ENCODE peak calls at places on chromosomes 3 and 15, in four cellular contexts. K, O, U and J are unnamed samples.

GRCh38 chr3:181212271-181212670 is 222.7 kb upstream of the DNAJC19 start:
- DNase-seq in K (no peak), O (no peak), U (no peak), J (no peak)

GRCh38 chr15:88918738-88919137 is 5.6 kb upstream of the MFGE8 start:
- DNase-seq in K (no peak), O (peak), U (peak), J (no peak)

GRCh38 chr15:40040293-40040635 is 1.3 kb upstream of the SRP14 start:
- DNase-seq in K (no peak), O (no peak), U (no peak), J (peak)

GRCh38 chr3:112611813-112612515 is 29.0 kb downstream of the CCDC80 start:
- DNase-seq in K (no peak), O (no peak), U (no peak), J (no peak)

GRCh38 chr15:77027697-77028450 is 32.9 kb downstream of the PSTPIP1 start:
- DNase-seq in K (peak), O (no peak), U (no peak), J (peak)

GRCh38 chr3:129068291-129068886 is 7.8 kb downstream of the GP9 start:
- DNase-seq in K (no peak), O (no peak), U (no peak), J (no peak)

GRCh38 chr3:13470894-13471574 is 9.1 kb upstream of the HDAC11 start:
- DNase-seq in K (no peak), O (no peak), U (no peak), J (no peak)

GRCh38 chr3:187264051-187264450 is 27.5 kb downstream of the MASP1 start:
- DNase-seq in K (no peak), O (no peak), U (peak), J (no peak)

GRCh38 chr15:86615411-86615810 is 535.7 kb downstream of the AGBL1 start:
- DNase-seq in K (no peak), O (no peak), U (no peak), J (no peak)

GRCh38 chr3:44906997-44907396 is 32.6 kb downstream of the TGM4 start:
- DNase-seq in K (no peak), O (no peak), U (peak), J (no peak)

GRCh38 chr15:27884726-27885125 is 214.4 kb downstream of the OCA2 start:
- DNase-seq in K (no peak), O (no peak), U (no peak), J (no peak)

GRCh38 chr3:18446067-18446793 is 21.1 kb upstream of the SATB1 start:
- DNase-seq in K (no peak), O (no peak), U (no peak), J (no peak)

GRCh38 chr3:17110665-17111396 is 226.1 kb downstream of the PLCL2 start:
- DNase-seq in K (no peak), O (no peak), U (peak), J (no peak)

GRCh38 chr3:177606891-177607290 is 409.6 kb upstream of the TBL1XR1 start:
- DNase-seq in K (no peak), O (no peak), U (no peak), J (no peak)

GRCh38 chr15:101618861-101619614 is 33.1 kb downstream of the TM2D3 start:
- DNase-seq in K (no peak), O (no peak), U (no peak), J (no peak)

GRCh38 chr3:70433091-70433490 is 120.7 kb upstream of the MDFIC2 start:
- DNase-seq in K (no peak), O (no peak), U (no peak), J (no peak)

GRCh38 chr15:42707873-42708544 is 28.9 kb downstream of the CDAN1 start:
- DNase-seq in K (no peak), O (no peak), U (no peak), J (no peak)

GRCh38 chr3:196688349-196688748 is 23.7 kb downstream of the CEP19 start:
- DNase-seq in K (no peak), O (peak), U (no peak), J (peak)